ENCODE peak calls at places on chromosomes 11 and 22, in six cellular contexts. U is left cardiac atrium; I is stimulated activated CD8-positive, alpha-beta memory T cell treated with anti-CD3 and anti-CD28 coated beads, Interleukin-7, amount 100 ng/mL, for 1 hour; P is OCI-LY7; Z is lower leg skin; L is mammary epithelial cell. S is an unnamed sample.

GRCh38 chr11:125315088-125315740 is 150.7 kb downstream of the PKNOX2 start:
- DNase-seq in U (peak), I (no peak), Z (peak), L (no peak), P (no peak), S (no peak)

GRCh38 chr11:100095809-100096208 is 591.3 kb upstream of the ARHGAP42 start:
- DNase-seq in Z (no peak), P (no peak), L (no peak), I (no peak), U (no peak), S (no peak)

GRCh38 chr11:81869337-81870065 is 864.2 kb downstream of the FAM181B start:
- DNase-seq in P (peak), U (no peak), I (peak), L (peak), Z (no peak), S (peak)

GRCh38 chr11:12090061-12090572 is 20.3 kb upstream of the MICAL2 start:
- DNase-seq in U (peak), I (no peak), P (peak), Z (peak), L (peak), S (no peak)

GRCh38 chr22:48896766-48897637 is 930.7 kb downstream of the BRD1 start:
- DNase-seq in L (no peak), P (no peak), Z (no peak), U (no peak), I (no peak), S (peak)

GRCh38 chr11:78927511-78927910 is 352.8 kb upstream of the NARS2 start:
- DNase-seq in Z (peak), P (no peak), U (no peak), L (no peak), I (no peak), S (no peak)

GRCh38 chr11:4606231-4607015 is 1.6 kb downstream of the TRIM68 start:
- DNase-seq in Z (no peak), I (no peak), L (no peak), U (no peak), P (no peak), S (no peak)

GRCh38 chr11:115334932-115335788 is 169.1 kb downstream of the CADM1 start:
- DNase-seq in P (peak), L (peak), Z (no peak), U (no peak), I (no peak), S (no peak)

GRCh38 chr22:39658367-39658766 is 87.8 kb downstream of the CACNA1I start:
- DNase-seq in Z (no peak), I (no peak), P (no peak), U (no peak), L (no peak), S (no peak)

GRCh38 chr22:42368379-42369249 is 63.6 kb downstream of the NFAM1 start:
- DNase-seq in Z (no peak), L (no peak), P (no peak), I (no peak), U (no peak), S (no peak)

GRCh38 chr11:44949160-44950035 is 1.3 kb downstream of the TP53I11 start:
- DNase-seq in L (no peak), I (no peak), P (no peak), U (no peak), Z (peak), S (no peak)

GRCh38 chr22:25219948-25220442 is 556 bp downstream of the CRYBB2 start:
- DNase-seq in L (peak), Z (no peak), P (no peak), I (no peak), U (no peak), S (no peak)

GRCh38 chr11:103108933-103109817 is at the start of gene DYNC2H1:
- DNase-seq in P (peak), L (peak), I (peak), U (peak), Z (peak), S (peak)

S was measured in central memory CD8-positive, alpha-beta T cell.